ENCODE peak calls at places on chromosomes 2 and 18, in six cellular contexts. T is colonic mucosa, I is fibroblast of lung, L is AG04450, K is astrocyte of the cerebellum, U is brain microvascular endothelial cell. F is an unnamed sample.

GRCh38 chr2:239376942-239377531 is 23.8 kb downstream of the HDAC4 start:
- DNase-seq in U (no peak), T (no peak), K (no peak), I (no peak), L (no peak), F (peak; percentile 37)

GRCh38 chr2:219688560-219689445 is 61.4 kb downstream of the SLC4A3 start:
- DNase-seq in U (peak; percentile 84), I (peak; percentile 96), T (no peak), L (no peak), K (peak; percentile 76), F (no peak)

GRCh38 chr18:43248610-43249249 is 28.6 kb downstream of the SYT4 start:
- DNase-seq in L (no peak), I (no peak), K (no peak), T (no peak), U (no peak), F (no peak)

GRCh38 chr2:123086613-123087012 is 938.5 kb upstream of the CNTNAP5 start:
- DNase-seq in I (no peak), U (no peak), T (no peak), K (no peak), L (no peak), F (no peak)

GRCh38 chr2:98091738-98092137 is 4.8 kb downstream of the VWA3B start:
- DNase-seq in U (no peak), L (no peak), I (no peak), T (no peak), K (no peak), F (no peak)

GRCh38 chr2:48110497-48110896 is 204.2 kb upstream of the FBXO11 start:
- DNase-seq in I (no peak), U (no peak), L (no peak), T (no peak), K (no peak), F (no peak)

GRCh38 chr2:224442092-224442999 is 40.4 kb upstream of the FAM124B start:
- DNase-seq in L (no peak), K (no peak), I (peak; percentile 40), T (peak; percentile 41), U (no peak), F (peak; percentile 25)

GRCh38 chr2:231692847-231693246 is 15.5 kb upstream of the PTMA start:
- DNase-seq in U (no peak), K (no peak), I (no peak), T (peak; percentile 76), L (no peak), F (peak; percentile 84)

GRCh38 chr18:73577365-73577764 is 570.3 kb downstream of the FBXO15 start:
- DNase-seq in L (peak; percentile 6), I (peak; percentile 60), T (no peak), K (peak; percentile 5), U (no peak), F (no peak)

GRCh38 chr2:52017836-52018235 is 985.9 kb upstream of the NRXN1 start:
- DNase-seq in T (no peak), K (no peak), I (no peak), L (no peak), U (no peak), F (no peak)

GRCh38 chr18:79510046-79510685 is 114.4 kb downstream of the NFATC1 start:
- DNase-seq in L (no peak), T (no peak), U (no peak), I (no peak), K (no peak), F (no peak)

GRCh38 chr2:28035163-28035690 is 144.7 kb downstream of the BABAM2 start:
- DNase-seq in T (no peak), K (no peak), L (no peak), U (no peak), I (no peak), F (no peak)

GRCh38 chr18:4758980-4759379 is 303.9 kb upstream of the DLGAP1 start:
- DNase-seq in I (no peak), L (no peak), K (no peak), T (no peak), U (no peak), F (no peak)

GRCh38 chr2:8134105-8134903 is 547.6 kb upstream of the ID2 start:
- DNase-seq in U (no peak), L (no peak), I (no peak), K (no peak), T (peak; percentile 69), F (peak; percentile 67)

GRCh38 chr2:8132371-8132831 is 549.5 kb upstream of the ID2 start:
- DNase-seq in I (peak; percentile 66), U (no peak), L (no peak), T (no peak), K (peak; percentile 54), F (no peak)

GRCh38 chr2:8135051-8135675 is 546.7 kb upstream of the ID2 start:
- DNase-seq in U (no peak), K (no peak), T (no peak), I (no peak), L (no peak), F (no peak)

GRCh38 chr2:8132889-8133288 is 549.0 kb upstream of the ID2 start:
- DNase-seq in K (no peak), L (no peak), I (no peak), T (no peak), U (no peak), F (no peak)

DNA sequence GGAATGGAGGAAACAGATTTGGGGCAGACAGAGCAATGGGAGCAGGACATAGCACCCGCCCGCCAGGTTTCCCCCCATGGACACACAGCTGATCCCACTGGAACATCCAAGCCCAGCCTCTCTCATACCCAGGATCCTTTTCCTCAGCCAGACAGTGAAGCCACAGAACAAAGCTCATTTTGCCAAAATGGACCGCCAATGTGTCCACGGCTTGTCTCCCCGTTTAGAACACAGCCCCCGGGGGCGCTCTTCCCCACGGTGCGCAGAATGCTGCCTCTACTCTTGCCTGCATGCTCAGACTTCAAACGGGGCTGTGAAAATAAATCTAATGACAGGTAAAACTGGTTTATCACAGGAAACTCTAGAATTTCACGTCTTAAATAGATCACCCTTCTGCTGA is 548.5 kb upstream of the ID2 start:
- DNase-seq in L (no peak), I (no peak), T (no peak), U (no peak), K (no peak), F (no peak)
- TF ChIP-seq CTCF in L (no peak), I (no peak), T (no peak), U (no peak), K (no peak), F (no peak)

GRCh38 chr18:58222439-58223125 is 178.6 kb downstream of the NEDD4L start:
- DNase-seq in T (no peak), U (no peak), I (peak; percentile 60), K (no peak), L (no peak), F (peak; percentile 10)
- H3K4me3 ChIP-seq in T (peak overlapping the region; percentile 19), U (peak overlapping the region; percentile 66), I (no peak overlapping the region), K (peak overlapping the region; percentile 43), L (no peak overlapping the region), F (no peak overlapping the region)

DNA sequence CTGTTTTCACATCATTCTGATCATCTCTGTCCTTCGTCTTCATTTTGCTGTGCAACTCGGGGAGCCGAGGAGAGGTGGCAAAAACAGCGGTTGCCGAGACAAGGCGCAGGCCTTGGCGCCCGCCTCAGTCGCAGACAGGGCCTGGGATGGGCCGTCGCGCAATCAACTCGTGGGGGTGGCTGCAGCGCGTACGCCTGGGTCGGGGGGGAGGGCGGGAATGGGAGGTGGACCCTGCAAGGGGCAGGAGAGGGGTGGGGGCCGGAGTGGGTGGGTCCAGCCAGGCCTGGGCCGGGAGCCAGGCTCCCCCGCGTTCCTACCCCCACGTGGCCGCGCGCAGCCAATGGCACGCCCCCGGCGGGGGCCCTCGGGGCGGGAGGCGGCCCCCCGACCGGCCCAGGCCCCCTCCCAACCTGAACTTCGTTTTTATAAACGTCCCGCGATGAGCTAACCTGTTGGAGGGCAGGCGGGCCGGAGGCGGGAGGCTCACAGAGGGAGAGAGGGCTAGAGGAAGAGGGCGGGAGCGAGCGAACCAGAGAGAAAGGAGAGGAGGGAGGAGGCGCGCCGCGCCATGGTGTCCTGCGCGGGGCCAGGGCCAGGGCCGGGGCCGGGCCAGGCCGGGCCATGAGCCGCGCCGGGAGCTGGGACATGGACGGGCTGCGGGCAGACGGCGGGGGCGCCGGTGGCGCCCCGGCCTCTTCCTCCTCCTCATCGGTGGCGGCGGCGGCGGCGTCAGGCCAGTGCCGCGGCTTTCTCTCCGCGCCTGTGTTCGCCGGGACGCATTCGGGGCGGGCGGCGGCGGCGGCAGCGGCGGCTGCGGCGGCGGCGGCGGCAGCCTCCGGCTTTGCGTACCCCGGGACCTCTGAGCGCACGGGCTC is at the start of gene HOXD13:
- DNase-seq in L (no peak), K (no peak), T (no peak), U (no peak), I (no peak), F (no peak)
- TF ChIP-seq CTCF in L (no peak), K (no peak), T (no peak), U (no peak), I (no peak), F (no peak)

DNA sequence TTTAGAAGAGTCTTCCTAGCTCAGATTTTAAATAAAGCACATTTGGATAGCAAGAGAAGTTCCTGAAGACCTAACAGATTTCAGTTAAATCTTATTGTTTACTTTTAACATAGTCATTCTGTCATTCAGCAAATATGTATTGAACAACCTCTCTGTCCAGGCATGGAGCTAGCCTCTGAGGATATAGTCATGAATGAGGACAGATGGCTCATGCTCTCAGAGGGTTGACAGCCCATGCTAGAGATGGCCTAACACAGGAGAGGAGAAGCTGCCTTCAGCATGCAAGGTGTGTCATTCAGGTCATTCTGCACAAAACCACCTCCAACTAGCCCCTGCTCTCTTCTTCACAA is 6.2 kb downstream of the CCBE1 start:
- DNase-seq in I (peak; percentile 79), K (no peak), U (peak; percentile 82), L (no peak), T (peak; percentile 28), F (no peak)
- H3K4me3 ChIP-seq in I (no peak overlapping the region), K (no peak overlapping the region), U (no peak overlapping the region), L (no peak overlapping the region), T (no peak overlapping the region), F (no peak overlapping the region)

GRCh38 chr18:58493070-58493469 is 135.8 kb downstream of the ALPK2 start:
- DNase-seq in L (no peak), T (no peak), K (no peak), I (no peak), U (no peak), F (no peak)

GRCh38 chr18:58493516-58494253 is 135.2 kb downstream of the ALPK2 start:
- DNase-seq in K (peak; percentile 76), T (peak; percentile 89), U (peak; percentile 77), L (peak; percentile 66), I (peak; percentile 74), F (peak; percentile 65)

GRCh38 chr18:58490238-58490637 is 138.7 kb downstream of the ALPK2 start:
- DNase-seq in L (no peak), U (no peak), T (peak; percentile 70), K (no peak), I (no peak), F (peak; percentile 65)

GRCh38 chr18:58491113-58491696 is 137.7 kb downstream of the ALPK2 start:
- DNase-seq in I (no peak), U (no peak), L (no peak), T (peak; percentile 27), K (no peak), F (no peak)

GRCh38 chr18:58491773-58492752 is 136.8 kb downstream of the ALPK2 start:
- DNase-seq in I (no peak), U (no peak), T (no peak), L (no peak), K (no peak), F (no peak)
- TF ChIP-seq CTCF in I (no peak), U (peak; percentile 12), T (no peak), L (no peak), K (no peak), F (no peak)

GRCh38 chr18:63141777-63142176 is 177.8 kb downstream of the BCL2 start:
- DNase-seq in I (no peak), U (no peak), K (no peak), L (no peak), T (no peak), F (no peak)
- H3K4me3 ChIP-seq in I (no peak overlapping the region), U (no peak overlapping the region), K (no peak overlapping the region), L (no peak overlapping the region), T (no peak overlapping the region), F (no peak overlapping the region)